ENCODE peak calls at places on chromosome 4, in eight cellular contexts. One of them, this sample, is unnamed.

GRCh38 chr4:88868510-88868909 is 170.9 kb upstream of the NAP1L5 start:
- DNase-seq in uterus: no peak
- DNase-seq in IMR-90: no peak
- DNase-seq in psoas muscle: no peak
- DNase-seq in astrocyte of the spinal cord: no peak
- DNase-seq in choroid plexus epithelial cell: no peak
- DNase-seq in HFF-Myc: no peak
- DNase-seq in AG04450: no peak
- DNase-seq in this sample: no peak

GRCh38 chr4:140841186-140841585 is 85.0 kb upstream of the TBC1D9 start:
- DNase-seq in astrocyte of the spinal cord: no peak
- DNase-seq in HFF-Myc: no peak
- DNase-seq in psoas muscle: no peak
- DNase-seq in IMR-90: no peak
- DNase-seq in choroid plexus epithelial cell: no peak
- DNase-seq in AG04450: no peak
- DNase-seq in uterus: no peak
- DNase-seq in this sample: no peak

GRCh38 chr4:153409924-153410501 is 56.1 kb upstream of the TMEM131L start:
- DNase-seq in IMR-90: peak; percentile 16
- DNase-seq in HFF-Myc: no peak
- DNase-seq in astrocyte of the spinal cord: no peak
- DNase-seq in uterus: no peak
- DNase-seq in psoas muscle: no peak
- DNase-seq in choroid plexus epithelial cell: peak; percentile 23
- DNase-seq in AG04450: no peak
- DNase-seq in this sample: no peak

GRCh38 chr4:139476363-139476762 is 22.4 kb downstream of the RAB33B start:
- DNase-seq in choroid plexus epithelial cell: no peak
- DNase-seq in HFF-Myc: no peak
- DNase-seq in psoas muscle: no peak
- DNase-seq in IMR-90: no peak
- DNase-seq in astrocyte of the spinal cord: no peak
- DNase-seq in uterus: no peak
- DNase-seq in AG04450: no peak
- DNase-seq in this sample: no peak

GRCh38 chr4:144656857-144657256 is 10.9 kb downstream of the HHIP start:
- DNase-seq in astrocyte of the spinal cord: peak; percentile 51
- DNase-seq in psoas muscle: no peak
- DNase-seq in choroid plexus epithelial cell: peak; percentile 35
- DNase-seq in HFF-Myc: no peak
- DNase-seq in IMR-90: peak; percentile 16
- DNase-seq in AG04450: no peak
- DNase-seq in uterus: no peak
- DNase-seq in this sample: no peak

GRCh38 chr4:120694973-120695372 is 227.6 kb downstream of the PRDM5 start:
- DNase-seq in HFF-Myc: peak; percentile 57
- DNase-seq in choroid plexus epithelial cell: peak; percentile 78
- DNase-seq in astrocyte of the spinal cord: peak; percentile 74
- DNase-seq in uterus: no peak
- DNase-seq in AG04450: peak; percentile 41
- DNase-seq in IMR-90: peak; percentile 82
- DNase-seq in psoas muscle: no peak
- DNase-seq in this sample: no peak

GRCh38 chr4:61312526-61312925 is 112.4 kb downstream of the ADGRL3 start:
- DNase-seq in psoas muscle: no peak
- DNase-seq in IMR-90: peak; percentile 2
- DNase-seq in HFF-Myc: no peak
- DNase-seq in choroid plexus epithelial cell: peak; percentile 63
- DNase-seq in astrocyte of the spinal cord: peak; percentile 7
- DNase-seq in AG04450: no peak
- DNase-seq in uterus: no peak
- DNase-seq in this sample: no peak

GRCh38 chr4:3432381-3432790 is 9.4 kb upstream of the HGFAC start:
- DNase-seq in HFF-Myc: no peak
- DNase-seq in choroid plexus epithelial cell: no peak
- DNase-seq in astrocyte of the spinal cord: no peak
- DNase-seq in psoas muscle: no peak
- DNase-seq in AG04450: no peak
- DNase-seq in uterus: no peak
- DNase-seq in IMR-90: no peak
- DNase-seq in this sample: no peak

GRCh38 chr4:105990933-105991332 is 95.7 kb downstream of the NPNT start:
- DNase-seq in IMR-90: peak; percentile 30
- DNase-seq in uterus: peak; percentile 47
- DNase-seq in choroid plexus epithelial cell: peak; percentile 84
- DNase-seq in psoas muscle: peak; percentile 97
- DNase-seq in astrocyte of the spinal cord: peak; percentile 91
- DNase-seq in HFF-Myc: peak; percentile 43
- DNase-seq in AG04450: no peak
- DNase-seq in this sample: peak; percentile 76

GRCh38 chr4:146582864-146583263 is 55.8 kb upstream of the POU4F2 start:
- DNase-seq in AG04450: no peak
- DNase-seq in astrocyte of the spinal cord: no peak
- DNase-seq in IMR-90: no peak
- DNase-seq in psoas muscle: no peak
- DNase-seq in choroid plexus epithelial cell: peak; percentile 19
- DNase-seq in uterus: no peak
- DNase-seq in HFF-Myc: no peak
- DNase-seq in this sample: no peak

GRCh38 chr4:16439771-16440170 is 213.5 kb upstream of the TAPT1 start:
- DNase-seq in choroid plexus epithelial cell: no peak
- DNase-seq in astrocyte of the spinal cord: no peak
- DNase-seq in psoas muscle: no peak
- DNase-seq in uterus: peak; percentile 37
- DNase-seq in AG04450: no peak
- DNase-seq in HFF-Myc: no peak
- DNase-seq in IMR-90: no peak
- DNase-seq in this sample: no peak

GRCh38 chr4:160772668-160773067 is 1391.1 kb downstream of the FSTL5 start:
- DNase-seq in AG04450: no peak
- DNase-seq in HFF-Myc: no peak
- DNase-seq in IMR-90: no peak
- DNase-seq in uterus: no peak
- DNase-seq in psoas muscle: no peak
- DNase-seq in astrocyte of the spinal cord: peak; percentile 27
- DNase-seq in choroid plexus epithelial cell: peak; percentile 4
- DNase-seq in this sample: no peak

GRCh38 chr4:67776746-67777145 is 22.6 kb upstream of the GNRHR start:
- DNase-seq in psoas muscle: no peak
- DNase-seq in HFF-Myc: no peak
- DNase-seq in choroid plexus epithelial cell: no peak
- DNase-seq in uterus: no peak
- DNase-seq in astrocyte of the spinal cord: no peak
- DNase-seq in IMR-90: no peak
- DNase-seq in AG04450: no peak
- DNase-seq in this sample: no peak

GRCh38 chr4:29559281-29559680 is 1160.9 kb upstream of the PCDH7 start:
- DNase-seq in uterus: no peak
- DNase-seq in IMR-90: no peak
- DNase-seq in choroid plexus epithelial cell: no peak
- DNase-seq in psoas muscle: no peak
- DNase-seq in astrocyte of the spinal cord: no peak
- DNase-seq in HFF-Myc: no peak
- DNase-seq in AG04450: no peak
- DNase-seq in this sample: no peak

GRCh38 chr4:106114284-106114683 is 201.7 kb downstream of the TBCK start:
- DNase-seq in psoas muscle: no peak
- DNase-seq in IMR-90: no peak
- DNase-seq in AG04450: no peak
- DNase-seq in choroid plexus epithelial cell: no peak
- DNase-seq in uterus: no peak
- DNase-seq in HFF-Myc: no peak
- DNase-seq in astrocyte of the spinal cord: no peak
- DNase-seq in this sample: no peak

GRCh38 chr4:151485541-151486131 is 76.7 kb downstream of the FHIP1A start:
- DNase-seq in choroid plexus epithelial cell: peak; percentile 11
- DNase-seq in AG04450: no peak
- DNase-seq in psoas muscle: no peak
- DNase-seq in IMR-90: no peak
- DNase-seq in uterus: no peak
- DNase-seq in HFF-Myc: no peak
- DNase-seq in astrocyte of the spinal cord: no peak
- DNase-seq in this sample: no peak

GRCh38 chr4:171265190-171265818 is 547.9 kb upstream of the GALNTL6 start:
- DNase-seq in AG04450: no peak
- DNase-seq in uterus: no peak
- DNase-seq in IMR-90: no peak
- DNase-seq in psoas muscle: no peak
- DNase-seq in HFF-Myc: no peak
- DNase-seq in choroid plexus epithelial cell: no peak
- DNase-seq in astrocyte of the spinal cord: no peak
- DNase-seq in this sample: no peak

GRCh38 chr4:81919238-81919637 is 447.5 kb upstream of the RASGEF1B start:
- DNase-seq in psoas muscle: no peak
- DNase-seq in AG04450: no peak
- DNase-seq in HFF-Myc: no peak
- DNase-seq in choroid plexus epithelial cell: peak; percentile 6
- DNase-seq in uterus: no peak
- DNase-seq in astrocyte of the spinal cord: no peak
- DNase-seq in IMR-90: peak; percentile 1
- DNase-seq in this sample: no peak

DNA sequence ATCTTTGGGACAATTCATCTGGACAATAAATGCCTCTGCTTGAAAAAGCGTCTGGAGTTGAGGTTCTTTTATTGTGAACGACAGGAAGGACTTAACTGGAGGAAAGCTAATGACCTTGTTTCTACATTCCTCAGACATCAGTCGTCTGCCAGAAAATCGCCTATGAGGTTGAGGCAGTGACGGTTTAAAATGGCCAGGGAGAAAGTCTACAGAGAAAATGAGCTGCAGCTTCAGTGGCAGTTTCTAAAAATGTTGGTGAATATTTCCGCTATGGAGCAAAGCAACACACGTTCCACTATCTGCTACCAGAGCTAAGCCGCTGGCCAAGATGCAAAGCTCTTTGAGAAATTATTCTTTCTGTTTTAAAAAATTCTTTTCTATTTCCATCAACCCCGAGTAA is 116.9 kb upstream of the GALNT7 start:
- DNase-seq in HFF-Myc: no peak
- DNase-seq in AG04450: no peak
- DNase-seq in astrocyte of the spinal cord: peak; percentile 14
- DNase-seq in choroid plexus epithelial cell: no peak
- DNase-seq in IMR-90: peak; percentile 7
- DNase-seq in psoas muscle: no peak
- DNase-seq in uterus: no peak
- DNase-seq in this sample: no peak
- H3K4me3 ChIP-seq in HFF-Myc: no peak overlapping the region
- H3K4me3 ChIP-seq in AG04450: no peak overlapping the region
- H3K4me3 ChIP-seq in astrocyte of the spinal cord: no peak overlapping the region
- H3K4me3 ChIP-seq in choroid plexus epithelial cell: no peak overlapping the region
- H3K4me3 ChIP-seq in IMR-90: no peak overlapping the region
- H3K4me3 ChIP-seq in psoas muscle: peak overlapping the region; percentile 9
- H3K4me3 ChIP-seq in uterus: peak overlapping the region; percentile 4
- H3K4me3 ChIP-seq in this sample: peak overlapping the region; percentile 59

GRCh38 chr4:5976431-5976830 is 41.8 kb downstream of the C4orf50 start:
- DNase-seq in uterus: no peak
- DNase-seq in HFF-Myc: no peak
- DNase-seq in astrocyte of the spinal cord: no peak
- DNase-seq in AG04450: no peak
- DNase-seq in IMR-90: no peak
- DNase-seq in choroid plexus epithelial cell: no peak
- DNase-seq in psoas muscle: no peak
- DNase-seq in this sample: peak; percentile 33
- TF ChIP-seq CTCF in uterus: no peak
- TF ChIP-seq CTCF in HFF-Myc: no peak
- TF ChIP-seq CTCF in astrocyte of the spinal cord: no peak
- TF ChIP-seq CTCF in AG04450: no peak
- TF ChIP-seq CTCF in IMR-90: no peak
- TF ChIP-seq CTCF in choroid plexus epithelial cell: no peak
- TF ChIP-seq CTCF in psoas muscle: no peak
- TF ChIP-seq CTCF in this sample: no peak

GRCh38 chr4:87052615-87053014 is 117.8 kb downstream of the AFF1 start:
- DNase-seq in uterus: no peak
- DNase-seq in psoas muscle: no peak
- DNase-seq in IMR-90: no peak
- DNase-seq in HFF-Myc: no peak
- DNase-seq in astrocyte of the spinal cord: no peak
- DNase-seq in AG04450: no peak
- DNase-seq in choroid plexus epithelial cell: no peak
- DNase-seq in this sample: no peak

GRCh38 chr4:87050596-87050995 is 115.8 kb downstream of the AFF1 start:
- DNase-seq in IMR-90: no peak
- DNase-seq in HFF-Myc: no peak
- DNase-seq in choroid plexus epithelial cell: no peak
- DNase-seq in AG04450: no peak
- DNase-seq in psoas muscle: peak; percentile 62
- DNase-seq in astrocyte of the spinal cord: no peak
- DNase-seq in uterus: peak; percentile 64
- DNase-seq in this sample: no peak

GRCh38 chr4:87053064-87053693 is 118.4 kb downstream of the AFF1 start:
- DNase-seq in HFF-Myc: no peak
- DNase-seq in choroid plexus epithelial cell: no peak
- DNase-seq in IMR-90: peak; percentile 53
- DNase-seq in psoas muscle: no peak
- DNase-seq in uterus: no peak
- DNase-seq in AG04450: no peak
- DNase-seq in astrocyte of the spinal cord: no peak
- DNase-seq in this sample: no peak

GRCh38 chr4:87049508-87049907 is 114.7 kb downstream of the AFF1 start:
- DNase-seq in HFF-Myc: no peak
- DNase-seq in astrocyte of the spinal cord: no peak
- DNase-seq in uterus: no peak
- DNase-seq in psoas muscle: no peak
- DNase-seq in IMR-90: no peak
- DNase-seq in AG04450: no peak
- DNase-seq in choroid plexus epithelial cell: no peak
- DNase-seq in this sample: no peak

GRCh38 chr4:87051121-87051713 is 116.4 kb downstream of the AFF1 start:
- DNase-seq in psoas muscle: no peak
- DNase-seq in uterus: no peak
- DNase-seq in choroid plexus epithelial cell: peak; percentile 61
- DNase-seq in IMR-90: peak; percentile 56
- DNase-seq in astrocyte of the spinal cord: no peak
- DNase-seq in HFF-Myc: no peak
- DNase-seq in AG04450: no peak
- DNase-seq in this sample: no peak
- H3K4me3 ChIP-seq in psoas muscle: no peak overlapping the region
- H3K4me3 ChIP-seq in uterus: no peak overlapping the region
- H3K4me3 ChIP-seq in choroid plexus epithelial cell: no peak overlapping the region
- H3K4me3 ChIP-seq in IMR-90: no peak overlapping the region
- H3K4me3 ChIP-seq in astrocyte of the spinal cord: no peak overlapping the region
- H3K4me3 ChIP-seq in HFF-Myc: no peak overlapping the region
- H3K4me3 ChIP-seq in AG04450: no peak overlapping the region
- H3K4me3 ChIP-seq in this sample: peak overlapping the region; percentile 53

DNA sequence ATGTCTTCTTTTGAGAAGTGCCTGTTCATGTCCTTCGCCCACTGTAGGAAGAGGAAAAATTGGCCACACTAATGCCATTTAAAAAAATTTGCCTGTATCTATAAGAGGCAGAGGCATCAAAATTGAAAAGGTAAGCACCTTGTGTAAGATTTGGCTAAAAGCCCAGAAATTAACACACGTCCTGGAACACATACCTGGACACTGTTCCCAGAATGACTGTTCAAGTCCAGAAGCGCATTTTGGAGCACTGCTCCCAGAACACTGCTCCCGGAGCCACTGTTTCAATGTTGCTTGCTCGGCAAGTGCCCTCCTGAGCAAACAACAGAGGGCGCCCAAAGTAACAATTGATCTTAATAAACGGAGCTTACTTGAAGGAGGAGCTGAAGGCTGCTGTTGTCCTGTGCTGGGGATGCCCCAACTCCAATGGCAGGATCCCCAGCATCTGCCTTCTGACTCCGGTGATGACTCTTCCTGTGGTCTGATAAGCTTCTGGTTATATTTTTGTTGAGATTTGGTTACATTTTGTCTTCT is 1958.6 kb downstream of the C4orf33 start:
- DNase-seq in choroid plexus epithelial cell: no peak
- DNase-seq in astrocyte of the spinal cord: no peak
- DNase-seq in IMR-90: no peak
- DNase-seq in AG04450: no peak
- DNase-seq in uterus: no peak
- DNase-seq in psoas muscle: no peak
- DNase-seq in HFF-Myc: no peak
- DNase-seq in this sample: no peak
- TF ChIP-seq CTCF in choroid plexus epithelial cell: no peak
- TF ChIP-seq CTCF in astrocyte of the spinal cord: no peak
- TF ChIP-seq CTCF in IMR-90: no peak
- TF ChIP-seq CTCF in AG04450: no peak
- TF ChIP-seq CTCF in uterus: no peak
- TF ChIP-seq CTCF in psoas muscle: no peak
- TF ChIP-seq CTCF in HFF-Myc: peak; percentile 2
- TF ChIP-seq CTCF in this sample: no peak

This sample was measured in coronary artery.